ENCODE peak calls at places on chromosome 13, in seven cellular contexts. One of them, this sample, is unnamed.
A peak's percentile ranks its signal among the peaks of the same experiment; 100 is the strongest.

GRCh38 chr13:44576396-44577235 is 486 bp upstream of the TSC22D1 start:
- DNase-seq in CD4-positive, alpha-beta T cell: peak; percentile 44
- DNase-seq in memory B cell: peak; percentile 10
- DNase-seq in amniotic stem cell: no peak
- DNase-seq in glutamatergic neuron: peak; percentile 57
- DNase-seq in naive thymus-derived CD4-positive, alpha-beta T cell: peak; percentile 15
- DNase-seq in germinal center: peak; percentile 42
- DNase-seq in this sample: no peak

GRCh38 chr13:67588607-67589006 is 358.5 kb upstream of the PCDH9 start:
- DNase-seq in CD4-positive, alpha-beta T cell: no peak
- DNase-seq in memory B cell: no peak
- DNase-seq in amniotic stem cell: no peak
- DNase-seq in glutamatergic neuron: no peak
- DNase-seq in naive thymus-derived CD4-positive, alpha-beta T cell: no peak
- DNase-seq in germinal center: no peak
- DNase-seq in this sample: no peak

GRCh38 chr13:88417801-88418200 is 746.6 kb downstream of the SLITRK5 start:
- DNase-seq in CD4-positive, alpha-beta T cell: no peak
- DNase-seq in memory B cell: no peak
- DNase-seq in amniotic stem cell: no peak
- DNase-seq in glutamatergic neuron: no peak
- DNase-seq in naive thymus-derived CD4-positive, alpha-beta T cell: no peak
- DNase-seq in germinal center: no peak
- DNase-seq in this sample: no peak

GRCh38 chr13:78586706-78587105 is 16.6 kb downstream of the POU4F1 start:
- DNase-seq in CD4-positive, alpha-beta T cell: no peak
- DNase-seq in memory B cell: no peak
- DNase-seq in amniotic stem cell: no peak
- DNase-seq in glutamatergic neuron: no peak
- DNase-seq in naive thymus-derived CD4-positive, alpha-beta T cell: no peak
- DNase-seq in germinal center: peak; percentile 42
- DNase-seq in this sample: no peak

GRCh38 chr13:110914293-110915056 is 394 bp downstream of the ANKRD10 start:
- DNase-seq in CD4-positive, alpha-beta T cell: peak; percentile 74
- DNase-seq in memory B cell: peak; percentile 55
- DNase-seq in amniotic stem cell: peak; percentile 36
- DNase-seq in glutamatergic neuron: peak; percentile 85
- DNase-seq in naive thymus-derived CD4-positive, alpha-beta T cell: peak; percentile 72
- DNase-seq in germinal center: peak; percentile 84
- DNase-seq in this sample: peak; percentile 43

GRCh38 chr13:52848455-52849190 is at the start of gene PCDH8:
- DNase-seq in CD4-positive, alpha-beta T cell: no peak
- DNase-seq in memory B cell: no peak
- DNase-seq in amniotic stem cell: no peak
- DNase-seq in glutamatergic neuron: peak; percentile 97
- DNase-seq in naive thymus-derived CD4-positive, alpha-beta T cell: no peak
- DNase-seq in germinal center: no peak
- DNase-seq in this sample: no peak

GRCh38 chr13:100203696-100204367 is 114.9 kb downstream of the PCCA start:
- DNase-seq in CD4-positive, alpha-beta T cell: no peak
- DNase-seq in memory B cell: no peak
- DNase-seq in amniotic stem cell: no peak
- DNase-seq in glutamatergic neuron: no peak
- DNase-seq in naive thymus-derived CD4-positive, alpha-beta T cell: peak; percentile 19
- DNase-seq in germinal center: no peak
- DNase-seq in this sample: no peak

GRCh38 chr13:70960841-70961443 is 852.7 kb upstream of the KLHL1 start:
- DNase-seq in CD4-positive, alpha-beta T cell: no peak
- DNase-seq in memory B cell: no peak
- DNase-seq in amniotic stem cell: peak; percentile 0
- DNase-seq in glutamatergic neuron: no peak
- DNase-seq in naive thymus-derived CD4-positive, alpha-beta T cell: no peak
- DNase-seq in germinal center: no peak
- DNase-seq in this sample: no peak

GRCh38 chr13:44004881-44005280 is 125.2 kb downstream of the LACC1 start:
- DNase-seq in CD4-positive, alpha-beta T cell: no peak
- DNase-seq in memory B cell: no peak
- DNase-seq in amniotic stem cell: peak; percentile 36
- DNase-seq in glutamatergic neuron: no peak
- DNase-seq in naive thymus-derived CD4-positive, alpha-beta T cell: no peak
- DNase-seq in germinal center: no peak
- DNase-seq in this sample: no peak

GRCh38 chr13:107296804-107297203 is 728.9 kb upstream of the ARGLU1 start:
- DNase-seq in CD4-positive, alpha-beta T cell: no peak
- DNase-seq in memory B cell: no peak
- DNase-seq in amniotic stem cell: no peak
- DNase-seq in glutamatergic neuron: no peak
- DNase-seq in naive thymus-derived CD4-positive, alpha-beta T cell: no peak
- DNase-seq in germinal center: no peak
- DNase-seq in this sample: no peak

GRCh38 chr13:110716235-110716505 is 2.7 kb downstream of the ING1 start:
- DNase-seq in CD4-positive, alpha-beta T cell: no peak
- DNase-seq in memory B cell: no peak
- DNase-seq in amniotic stem cell: no peak
- DNase-seq in glutamatergic neuron: peak; percentile 57
- DNase-seq in naive thymus-derived CD4-positive, alpha-beta T cell: no peak
- DNase-seq in germinal center: no peak
- DNase-seq in this sample: no peak

GRCh38 chr13:27194895-27195764 is 23.5 kb upstream of the USP12 start:
- DNase-seq in CD4-positive, alpha-beta T cell: no peak
- DNase-seq in memory B cell: no peak
- DNase-seq in amniotic stem cell: peak; percentile 61
- DNase-seq in glutamatergic neuron: no peak
- DNase-seq in naive thymus-derived CD4-positive, alpha-beta T cell: no peak
- DNase-seq in germinal center: no peak
- DNase-seq in this sample: no peak

GRCh38 chr13:112783946-112784500 is 94.2 kb downstream of the ATP11A start:
- DNase-seq in CD4-positive, alpha-beta T cell: no peak
- DNase-seq in memory B cell: no peak
- DNase-seq in amniotic stem cell: no peak
- DNase-seq in glutamatergic neuron: no peak
- DNase-seq in naive thymus-derived CD4-positive, alpha-beta T cell: no peak
- DNase-seq in germinal center: no peak
- DNase-seq in this sample: no peak

GRCh38 chr13:107192289-107192688 is 624.4 kb upstream of the ARGLU1 start:
- DNase-seq in CD4-positive, alpha-beta T cell: no peak
- DNase-seq in memory B cell: no peak
- DNase-seq in amniotic stem cell: no peak
- DNase-seq in glutamatergic neuron: no peak
- DNase-seq in naive thymus-derived CD4-positive, alpha-beta T cell: no peak
- DNase-seq in germinal center: no peak
- DNase-seq in this sample: no peak

GRCh38 chr13:59906413-59907027 is 257.2 kb downstream of the DIAPH3 start:
- DNase-seq in CD4-positive, alpha-beta T cell: no peak
- DNase-seq in memory B cell: no peak
- DNase-seq in amniotic stem cell: peak; percentile 21
- DNase-seq in glutamatergic neuron: no peak
- DNase-seq in naive thymus-derived CD4-positive, alpha-beta T cell: no peak
- DNase-seq in germinal center: no peak
- DNase-seq in this sample: no peak

GRCh38 chr13:96967248-96967745 is 27.0 kb downstream of the OXGR1 start:
- DNase-seq in CD4-positive, alpha-beta T cell: no peak
- DNase-seq in memory B cell: no peak
- DNase-seq in amniotic stem cell: peak; percentile 10
- DNase-seq in glutamatergic neuron: no peak
- DNase-seq in naive thymus-derived CD4-positive, alpha-beta T cell: no peak
- DNase-seq in germinal center: no peak
- DNase-seq in this sample: no peak

GRCh38 chr13:38381840-38382239 is 32.2 kb downstream of the UFM1 start:
- DNase-seq in CD4-positive, alpha-beta T cell: no peak
- DNase-seq in memory B cell: no peak
- DNase-seq in amniotic stem cell: no peak
- DNase-seq in glutamatergic neuron: no peak
- DNase-seq in naive thymus-derived CD4-positive, alpha-beta T cell: no peak
- DNase-seq in germinal center: no peak
- DNase-seq in this sample: no peak

This sample was measured in T-cell.